ENCODE peak calls at places on chromosome 14, in five cellular contexts. E is HFFc6, L is fibroblast of lung, N is heart right ventricle, O is transverse colon. V is an unnamed sample.

GRCh38 chr14:59919582-59920377 is at the start of gene LRRC9:
- DNase-seq in O (peak), L (peak), N (no peak), E (no peak), V (no peak)

GRCh38 chr14:22898302-22898894 is 15.4 kb downstream of the REM2 start:
- DNase-seq in N (no peak), E (peak), L (peak), O (no peak), V (no peak)

GRCh38 chr14:100524233-100524932 is 62.8 kb downstream of the BEGAIN start:
- DNase-seq in O (no peak), L (no peak), N (no peak), E (no peak), V (no peak)

GRCh38 chr14:88323086-88323519 is at the start of gene KCNK10:
- DNase-seq in O (no peak), L (peak), E (no peak), N (no peak), V (no peak)

GRCh38 chr14:106766145-106766544 is 1239.8 kb downstream of the TMEM121 start:
- DNase-seq in E (no peak), L (no peak), O (no peak), N (no peak), V (no peak)

GRCh38 chr14:102799684-102800562 is 22.7 kb downstream of the TRAF3 start:
- DNase-seq in L (peak), N (no peak), O (no peak), E (peak), V (peak)

GRCh38 chr14:29518335-29518734 is 409.3 kb downstream of the PRKD1 start:
- DNase-seq in E (peak), N (no peak), L (peak), O (no peak), V (no peak)

GRCh38 chr14:55417955-55418354 is 6.3 kb upstream of the ATG14 start:
- DNase-seq in O (no peak), L (no peak), E (no peak), N (no peak), V (no peak)

GRCh38 chr14:63598821-63599220 is 42.9 kb downstream of the WDR89 start:
- DNase-seq in N (no peak), E (no peak), O (no peak), L (no peak), V (no peak)

GRCh38 chr14:91378945-91379932 is 38.4 kb downstream of the CCDC88C start:
- DNase-seq in L (no peak), N (no peak), O (peak), E (no peak), V (no peak)
- TF ChIP-seq CTCF in L (no peak), N (no peak), O (no peak), E (no peak), V (no peak)

GRCh38 chr14:76541594-76542219 is 165.8 kb downstream of the ESRRB start:
- DNase-seq in O (no peak), L (no peak), E (no peak), N (no peak), V (no peak)
- TF ChIP-seq CTCF in O (no peak), L (no peak), E (no peak), N (no peak), V (no peak)

DNA sequence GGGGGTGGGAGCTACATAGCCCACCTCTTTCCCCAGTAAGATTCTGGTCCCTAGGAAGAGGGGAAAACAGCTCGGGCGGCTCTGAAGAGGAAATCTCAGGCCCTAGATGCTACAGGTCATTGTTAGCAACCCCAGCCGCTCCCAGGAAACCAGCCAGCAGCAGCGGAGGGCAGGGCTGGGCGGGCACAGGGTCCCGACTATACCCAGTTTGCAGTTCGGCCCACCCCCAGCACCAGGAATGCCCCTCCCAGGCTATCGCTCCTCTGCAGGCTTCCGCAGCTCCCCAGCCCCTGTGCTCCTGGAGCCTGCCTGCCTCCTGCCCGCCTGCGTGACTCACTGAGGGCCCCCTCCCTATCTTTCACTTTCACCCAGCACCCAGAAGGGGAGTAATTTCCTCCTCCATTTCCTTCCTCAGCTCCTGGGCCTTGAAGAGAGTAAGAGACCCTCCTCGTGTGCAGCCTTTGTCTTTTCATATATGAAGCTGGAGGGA is 27.2 kb upstream of the PNMA1 start:
- DNase-seq in L (peak), N (peak), O (peak), E (peak), V (no peak)
- TF ChIP-seq CTCF in L (no peak), N (no peak), O (no peak), E (no peak), V (no peak)

GRCh38 chr14:105468621-105469241 is 5.9 kb upstream of the CRIP2 start:
- DNase-seq in O (no peak), N (peak), E (no peak), L (no peak), V (no peak)
- TF ChIP-seq CTCF in O (no peak), N (no peak), E (no peak), L (no peak), V (no peak)

GRCh38 chr14:51996148-51996746 is 6.9 kb downstream of the RTRAF start:
- DNase-seq in O (no peak), N (no peak), L (peak), E (peak), V (no peak)
- TF ChIP-seq CTCF in O (peak), N (peak), L (peak), E (peak), V (peak)

DNA sequence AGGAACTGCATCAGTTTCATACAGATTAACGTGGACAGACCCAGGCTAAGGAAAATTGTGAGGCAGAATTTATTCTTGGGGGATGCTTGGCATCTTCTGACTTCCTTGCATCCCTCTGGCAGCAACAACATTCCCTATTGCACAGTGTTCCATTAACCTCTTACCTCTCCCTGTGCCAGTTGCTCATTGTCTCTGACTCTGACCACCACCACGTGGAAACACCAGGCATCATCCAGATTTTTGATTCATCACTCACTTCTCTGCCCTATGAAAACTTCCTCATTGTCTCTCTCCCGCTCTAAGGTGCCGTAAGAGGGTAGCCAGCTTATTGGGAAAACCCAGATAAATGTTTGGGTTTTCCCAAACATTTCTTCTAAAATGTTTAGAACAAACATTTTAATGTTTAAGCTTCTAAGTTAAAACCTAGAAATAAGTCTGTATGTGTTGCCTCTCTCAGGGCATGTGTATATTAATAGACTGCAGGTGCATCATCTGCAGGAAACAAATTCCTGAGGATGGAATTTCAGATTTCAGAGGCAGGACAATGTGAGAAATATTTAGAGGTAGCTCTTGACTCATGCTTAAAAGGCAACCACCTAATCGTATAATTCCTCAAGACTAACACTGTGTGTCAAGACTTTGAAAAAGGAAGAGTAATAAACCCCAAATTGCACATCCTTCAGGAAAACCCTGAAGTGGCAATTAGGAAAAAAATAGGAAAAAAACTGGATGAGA is 64.5 kb upstream of the SLC35F4 start:
- DNase-seq in O (no peak), E (no peak), L (no peak), N (no peak), V (no peak)
- TF ChIP-seq CTCF in O (no peak), E (no peak), L (no peak), N (no peak), V (no peak)

GRCh38 chr14:76267322-76268012 is 108.5 kb upstream of the ESRRB start:
- DNase-seq in E (no peak), L (peak), N (peak), O (peak), V (no peak)
- TF ChIP-seq CTCF in E (peak), L (peak), N (no peak), O (no peak), V (no peak)

GRCh38 chr14:99026471-99026870 is 245.5 kb downstream of the BCL11B start:
- DNase-seq in O (no peak), L (no peak), N (no peak), E (no peak), V (no peak)
- TF ChIP-seq CTCF in O (no peak), L (no peak), N (no peak), E (no peak), V (no peak)

GRCh38 chr14:21399311-21399870 is 15.6 kb upstream of the SUPT16H start:
- DNase-seq in E (no peak), N (no peak), O (no peak), L (no peak), V (no peak)

GRCh38 chr14:21398901-21399300 is 15.1 kb upstream of the SUPT16H start:
- DNase-seq in N (no peak), E (no peak), O (no peak), L (no peak), V (no peak)

GRCh38 chr14:21395450-21395849 is 11.6 kb upstream of the SUPT16H start:
- DNase-seq in N (no peak), L (no peak), E (no peak), O (no peak), V (no peak)
- TF ChIP-seq CTCF in N (no peak), L (no peak), E (peak), O (no peak), V (no peak)

DNA sequence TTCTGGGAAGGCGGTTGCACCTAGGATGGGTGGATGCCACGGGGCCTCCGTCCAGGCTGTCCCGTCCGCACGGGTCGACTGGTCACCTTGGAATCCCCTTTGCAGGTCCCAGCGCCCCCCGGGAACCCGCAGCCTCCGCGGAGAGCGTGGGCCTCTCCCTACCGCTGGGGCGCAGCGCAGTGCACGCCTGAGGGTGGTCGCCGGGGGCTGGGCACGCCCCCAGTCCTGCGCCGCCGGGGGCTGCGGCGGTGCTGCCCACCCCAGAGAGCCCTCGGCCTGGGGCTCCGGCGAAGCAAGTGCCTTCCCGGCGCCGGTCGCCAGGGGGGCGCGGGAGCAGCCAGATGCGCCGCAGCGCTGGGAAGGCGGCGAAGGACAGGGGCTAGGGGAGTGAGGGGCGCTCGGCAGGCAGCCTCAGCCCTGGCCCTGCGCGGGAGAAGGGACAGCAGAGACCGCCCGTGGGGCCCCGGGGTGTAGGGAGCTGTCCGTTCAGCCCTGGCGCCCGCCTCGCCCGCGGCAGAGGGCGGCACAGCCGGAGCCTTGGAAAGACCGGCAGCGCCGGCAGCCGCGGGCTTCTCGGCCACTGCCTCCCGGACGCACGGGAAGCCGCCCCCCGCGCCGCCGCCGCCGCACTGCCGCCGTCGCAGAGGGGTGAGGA is 527 bp downstream of the ZDHHC22 start:
- DNase-seq in L (no peak), E (no peak), N (no peak), O (no peak), V (no peak)
- TF ChIP-seq CTCF in L (peak), E (peak), N (no peak), O (peak), V (peak)